ENCODE peak calls at places on chromosome 11, in six cellular contexts. K is OCI-LY7, E is Peyer's patch, C is fibroblast of lung, N is AG10803, U is lower leg skin. O is an unnamed sample.

GRCh38 chr11:113045146-113045545 is 83.9 kb downstream of the NCAM1 start:
- DNase-seq in N (no peak), K (no peak), C (no peak), E (no peak), U (no peak), O (no peak)

GRCh38 chr11:62928011-62928410 is 6.8 kb upstream of the CHRM1 start:
- DNase-seq in K (no peak), U (no peak), C (no peak), N (no peak), E (no peak), O (no peak)

GRCh38 chr11:132987936-132988335 is 544.4 kb downstream of the OPCML start:
- DNase-seq in K (no peak), U (no peak), N (peak; percentile 74), E (no peak), C (peak; percentile 83), O (no peak)

GRCh38 chr11:29161216-29161615 is 855.6 kb downstream of the KCNA4 start:
- DNase-seq in N (no peak), C (peak; percentile 67), E (no peak), K (no peak), U (no peak), O (no peak)

GRCh38 chr11:11403763-11404725 is 51.0 kb upstream of the CSNK2A3 start:
- DNase-seq in E (no peak), N (peak; percentile 25), U (no peak), K (no peak), C (peak; percentile 86), O (peak; percentile 40)

GRCh38 chr11:117669062-117669461 is 128.0 kb downstream of the DSCAML1 start:
- DNase-seq in C (no peak), U (no peak), E (no peak), N (no peak), K (no peak), O (no peak)

GRCh38 chr11:113162590-113162961 is 151.8 kb upstream of the TTC12 start:
- DNase-seq in U (no peak), N (no peak), E (no peak), C (peak; percentile 23), K (no peak), O (peak; percentile 11)

GRCh38 chr11:99020324-99021225 is at the start of gene CNTN5:
- DNase-seq in C (peak; percentile 20), K (no peak), U (no peak), E (no peak), N (no peak), O (no peak)

GRCh38 chr11:112784323-112785073 is 176.7 kb upstream of the NCAM1 start:
- DNase-seq in K (no peak), U (no peak), E (no peak), C (peak; percentile 95), N (peak; percentile 94), O (peak; percentile 3)

GRCh38 chr11:65314501-65315203 is at the start of gene CDC42EP2:
- DNase-seq in K (peak; percentile 74), E (peak; percentile 70), N (peak; percentile 85), C (peak; percentile 76), U (peak; percentile 68), O (peak; percentile 88)

GRCh38 chr11:27055065-27055682 is 14.6 kb downstream of the BBOX1 start:
- DNase-seq in U (no peak), N (peak; percentile 20), K (no peak), C (peak; percentile 93), E (no peak), O (peak; percentile 22)

GRCh38 chr11:29530961-29531360 is 485.9 kb downstream of the KCNA4 start:
- DNase-seq in U (no peak), C (no peak), K (no peak), E (no peak), N (no peak), O (no peak)

GRCh38 chr11:3853935-3854659 is 1.4 kb upstream of the STIM1 start:
- DNase-seq in N (no peak), U (peak; percentile 82), E (peak; percentile 84), K (peak; percentile 93), C (no peak), O (no peak)

GRCh38 chr11:77779935-77780334 is 40.6 kb downstream of the RSF1 start:
- DNase-seq in U (no peak), C (peak; percentile 53), E (no peak), K (no peak), N (peak; percentile 34), O (peak; percentile 31)

GRCh38 chr11:85811624-85812023 is 683 bp upstream of the SYTL2 start:
- DNase-seq in N (no peak), C (no peak), K (no peak), U (no peak), E (no peak), O (no peak)
- H3K4me3 ChIP-seq in N (peak overlapping the region; percentile 74), C (peak overlapping the region; percentile 19), K (peak overlapping the region; percentile 62), U (no peak overlapping the region), E (peak overlapping the region; percentile 73), O (peak overlapping the region; percentile 66)

GRCh38 chr11:46808804-46809431 is 37.2 kb downstream of the CKAP5 start:
- DNase-seq in N (peak; percentile 41), U (no peak), E (no peak), C (peak; percentile 8), K (peak; percentile 65), O (peak; percentile 35)
- TF ChIP-seq CTCF in N (peak; percentile 20), U (no peak), E (no peak), C (peak; percentile 20), K (peak; percentile 88), O (no peak)

DNA sequence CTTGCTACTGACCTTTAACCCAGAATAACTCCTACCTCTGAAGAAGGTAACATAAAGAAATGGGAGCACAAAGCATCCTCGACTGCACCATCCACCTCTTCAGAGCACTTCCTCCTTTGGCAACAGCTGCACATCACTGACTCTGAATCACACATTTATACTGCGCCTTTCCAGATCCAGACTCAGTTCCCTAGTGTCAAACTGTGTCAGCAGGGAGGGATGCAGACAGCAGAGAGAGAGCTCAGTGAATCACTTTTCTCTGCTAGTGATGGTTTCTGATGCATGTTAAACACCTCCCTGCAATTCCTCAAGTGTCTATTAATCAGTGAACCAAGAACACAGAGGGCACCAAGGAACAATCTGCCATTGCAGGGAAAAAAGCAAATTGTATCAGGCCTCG is 118.9 kb downstream of the PLEKHA7 start:
- DNase-seq in C (peak; percentile 52), U (no peak), K (no peak), E (no peak), N (no peak), O (no peak)
- H3K4me3 ChIP-seq in C (no peak overlapping the region), U (no peak overlapping the region), K (no peak overlapping the region), E (no peak overlapping the region), N (no peak overlapping the region), O (no peak overlapping the region)

DNA sequence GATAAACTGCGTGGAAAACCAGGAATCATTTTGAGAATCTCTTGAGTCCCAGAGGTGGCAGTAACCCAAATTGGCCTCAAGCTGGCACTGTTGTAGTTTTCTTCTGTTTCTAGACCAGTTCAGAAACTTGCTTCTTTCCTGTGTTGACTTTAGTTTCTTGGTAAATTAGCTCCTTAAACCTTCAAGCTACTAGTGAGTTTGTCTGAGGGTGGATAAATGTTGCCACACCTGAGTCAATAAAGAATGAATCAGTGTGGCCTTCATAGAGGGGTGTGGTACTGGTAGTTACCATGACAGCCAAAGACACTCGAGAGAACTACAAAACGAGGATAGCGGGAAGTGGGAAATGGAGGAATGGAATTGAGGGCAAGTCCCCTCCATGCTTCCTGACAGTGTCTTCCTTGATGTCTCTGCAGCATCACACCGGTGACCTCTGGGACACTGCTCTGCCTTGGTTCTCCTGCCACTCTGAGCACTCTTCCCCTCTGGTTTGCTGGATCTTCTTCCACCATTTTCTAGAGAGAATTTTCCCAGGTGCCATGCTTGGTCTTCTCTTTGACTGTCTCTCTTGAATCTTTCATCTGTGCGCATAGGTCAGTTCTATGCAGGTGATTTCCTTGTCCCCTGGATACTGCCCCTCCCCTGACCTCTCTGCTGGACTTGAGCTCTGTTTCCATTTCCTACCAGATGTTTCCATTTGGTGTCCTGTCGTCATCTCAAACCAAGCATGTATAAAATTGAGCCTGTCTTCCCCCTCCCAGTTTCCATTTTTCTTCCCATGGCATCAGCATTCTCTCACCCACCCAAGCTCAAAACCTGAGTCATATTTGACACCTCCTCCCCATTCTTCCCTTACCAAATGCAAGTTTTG is 7.2 kb downstream of the POLD4 start:
- DNase-seq in U (no peak), C (peak; percentile 61), N (peak; percentile 83), K (peak; percentile 66), E (no peak), O (peak; percentile 65)
- TF ChIP-seq CTCF in U (no peak), C (peak; percentile 90), N (peak; percentile 84), K (peak; percentile 99), E (peak; percentile 66), O (peak; percentile 90)

DNA sequence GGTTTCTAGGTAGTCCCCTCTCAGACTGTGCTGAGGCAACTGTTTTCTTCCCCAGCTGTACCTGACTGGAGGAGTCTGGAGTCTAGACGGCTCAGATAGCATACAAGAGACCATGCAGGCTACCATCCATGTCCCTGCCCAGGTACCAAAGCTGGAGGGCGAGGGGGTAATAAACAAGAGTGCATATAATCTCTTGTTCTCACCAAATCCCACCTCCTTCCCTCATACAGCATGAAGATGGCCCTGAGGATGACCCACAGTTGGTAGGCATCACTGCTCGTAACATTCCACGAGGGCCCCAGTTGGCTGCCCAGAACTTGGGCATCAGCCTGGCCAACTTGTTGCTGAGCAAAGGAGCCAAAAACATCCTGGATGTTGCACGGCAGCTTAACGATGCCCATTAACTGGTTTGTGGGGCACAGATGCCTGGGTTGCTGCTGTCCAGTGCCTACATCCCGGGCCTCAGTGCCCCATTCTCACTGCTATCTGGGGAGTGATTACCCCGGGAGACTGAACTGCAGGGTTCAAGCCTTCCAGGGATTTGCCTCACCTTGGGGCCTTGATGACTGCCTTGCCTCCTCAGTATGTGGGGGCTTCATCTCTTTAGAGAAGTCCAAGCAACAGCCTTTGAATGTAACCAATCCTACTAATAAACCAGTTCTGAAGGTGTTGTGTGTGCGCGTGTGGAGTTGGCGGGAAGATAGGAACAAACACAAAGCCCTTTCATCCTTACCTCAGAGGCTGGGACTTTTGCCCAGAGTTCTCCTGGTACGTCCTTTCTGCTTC is 8.4 kb downstream of the HMBS start:
- DNase-seq in C (peak; percentile 64), E (no peak), K (no peak), U (no peak), N (peak; percentile 15), O (peak; percentile 29)
- H3K4me3 ChIP-seq in C (peak overlapping the region; percentile 86), E (peak overlapping the region; percentile 78), K (peak overlapping the region; percentile 81), U (no peak overlapping the region), N (peak overlapping the region; percentile 75), O (peak overlapping the region; percentile 80)

DNA sequence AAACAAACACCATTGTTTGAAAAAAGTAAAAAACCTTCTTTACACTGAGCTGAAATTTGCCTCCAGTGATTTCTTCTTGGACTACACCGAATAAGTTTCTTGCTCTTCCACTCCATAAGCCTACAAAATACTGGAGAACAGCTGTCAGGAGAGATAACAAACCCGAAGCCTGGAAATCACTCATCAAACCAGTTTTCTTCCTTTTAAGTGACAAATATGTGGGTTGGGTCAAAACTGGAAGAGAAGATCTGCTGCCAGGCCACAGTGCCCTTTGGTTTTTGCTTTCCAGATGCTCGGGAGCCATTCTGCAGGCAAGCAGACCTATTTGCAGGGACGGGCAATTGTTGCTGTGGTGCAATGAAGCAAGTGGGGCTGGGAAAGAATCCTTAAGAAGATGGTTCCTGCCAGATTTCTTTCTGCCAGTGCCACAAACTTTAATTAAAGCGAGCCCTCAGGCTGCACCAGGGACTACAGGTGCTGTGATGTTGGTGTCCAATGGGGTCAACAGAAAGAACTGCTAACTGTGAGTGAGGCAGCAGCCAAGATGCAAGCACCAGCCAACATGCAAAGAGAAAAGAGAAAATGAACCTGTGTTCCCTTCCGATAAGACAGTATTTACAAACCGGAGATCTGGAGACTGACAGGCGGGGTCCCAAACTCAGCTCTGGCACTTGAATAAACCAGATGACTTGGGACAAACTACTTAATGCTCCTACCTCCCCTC is 44.8 kb upstream of the SMCO4 start:
- DNase-seq in C (no peak), K (no peak), U (no peak), N (no peak), E (no peak), O (peak; percentile 5)
- TF ChIP-seq CTCF in C (no peak), K (no peak), U (no peak), N (no peak), E (no peak), O (no peak)